ENCODE peak calls at places on chromosomes 3 and 15, in eight cellular contexts. U is NCI-H345; L is pancreas; Q is WTC11; Y is T-helper 9 cell; S is activated T-helper 1 cell treated with anti-CD3 and anti-CD28 coated beads, Interleukin-12 subunit alpha, Interleukin-12 subunit beta, Interleukin-2, Interleukin-4 antibody, amounts not matched to agents 30 ng/mL and 10 ng/mL and 1 ng/mL, durations not matched to agents 14 hours and 24 hours and 36 hours; A is AG08395; K is adipocyte. H is an unnamed sample.

GRCh38 chr3:16347548-16347947 is 82.5 kb downstream of the OXNAD1 start:
- DNase-seq in U (no peak), L (no peak), Q (no peak), Y (no peak), S (no peak), A (no peak), K (no peak), H (no peak)

GRCh38 chr3:160707187-160707789 is 30.3 kb downstream of the ARL14 start:
- DNase-seq in U (peak), L (no peak), Q (no peak), Y (peak), S (peak), A (peak), K (peak), H (no peak)

GRCh38 chr3:100463002-100463401 is 29.4 kb upstream of the TMEM45A start:
- DNase-seq in U (peak), L (no peak), Q (no peak), Y (no peak), S (no peak), A (peak), K (peak), H (no peak)

GRCh38 chr3:68904064-68904463 is 28.3 kb downstream of the TAFA4 start:
- DNase-seq in U (no peak), L (no peak), Q (no peak), Y (no peak), S (no peak), A (no peak), K (no peak), H (no peak)

GRCh38 chr3:17979248-17979647 is 236.8 kb upstream of the TBC1D5 start:
- DNase-seq in U (no peak), L (no peak), Q (no peak), Y (no peak), S (no peak), A (no peak), K (peak), H (peak)

GRCh38 chr3:63032876-63033275 is 157.7 kb upstream of the CADPS start:
- DNase-seq in U (no peak), L (no peak), Q (no peak), Y (no peak), S (no peak), A (no peak), K (no peak), H (no peak)

GRCh38 chr15:29566914-29567313 is 255.4 kb downstream of the TJP1 start:
- DNase-seq in U (peak), L (no peak), Q (peak), Y (no peak), S (no peak), A (no peak), K (no peak), H (no peak)

GRCh38 chr3:95813261-95813660 is 1001.1 kb upstream of the EPHA6 start:
- DNase-seq in U (no peak), L (no peak), Q (no peak), Y (no peak), S (no peak), A (no peak), K (no peak), H (no peak)

GRCh38 chr15:64693134-64693533 is 82.3 kb downstream of the RBPMS2 start:
- DNase-seq in U (no peak), L (no peak), Q (no peak), Y (no peak), S (no peak), A (peak), K (peak), H (peak)

GRCh38 chr3:171813897-171814460 is 3.7 kb upstream of the PLD1 start:
- DNase-seq in U (no peak), L (no peak), Q (no peak), Y (no peak), S (no peak), A (peak), K (no peak), H (no peak)

GRCh38 chr3:168024537-168024941 is 71.2 kb downstream of the GOLIM4 start:
- DNase-seq in U (peak), L (no peak), Q (no peak), Y (no peak), S (peak), A (peak), K (peak), H (no peak)

GRCh38 chr3:36295206-36295760 is 85.0 kb upstream of the STAC start:
- DNase-seq in U (no peak), L (no peak), Q (no peak), Y (no peak), S (no peak), A (no peak), K (no peak), H (no peak)

H was measured in mucosa of descending colon.